ENCODE peak calls at places on chromosomes 1 and 21, in five cellular contexts. S is SK-N-SH, J is GM12878, W is GM23338, C is HCT116. Y is an unnamed sample.
A peak's percentile ranks its signal among the peaks of the same experiment; 100 is the strongest.

GRCh38 chr21:16533692-16534407 is 804.1 kb downstream of the USP25 start:
- DNase-seq in C (no peak), W (no peak), S (no peak), J (no peak), Y (no peak)

GRCh38 chr1:226690460-226690982 is 48.6 kb downstream of the ITPKB start:
- DNase-seq in J (no peak), W (no peak), C (no peak), S (peak; percentile 47), Y (no peak)

GRCh38 chr1:32392358-32392757 is 1.9 kb downstream of the BSDC1 start:
- DNase-seq in W (no peak), C (no peak), S (no peak), J (no peak), Y (no peak)

GRCh38 chr1:153374077-153374476 is 1.3 kb downstream of the S100A12 start:
- DNase-seq in W (no peak), J (no peak), S (no peak), C (no peak), Y (no peak)

GRCh38 chr1:76870037-76870436 is 2.8 kb downstream of the ST6GALNAC5 start:
- DNase-seq in W (no peak), C (no peak), J (no peak), S (no peak), Y (no peak)

GRCh38 chr1:79773385-79773784 is 766.9 kb upstream of the ADGRL4 start:
- DNase-seq in S (no peak), W (no peak), C (no peak), J (no peak), Y (no peak)

GRCh38 chr1:37479255-37480124 is 5.1 kb downstream of the ZC3H12A start:
- DNase-seq in S (peak; percentile 32), J (peak; percentile 65), W (no peak), C (peak; percentile 67), Y (no peak)

GRCh38 chr1:102853701-102854187 is 254.6 kb downstream of the COL11A1 start:
- DNase-seq in C (no peak), W (no peak), S (no peak), J (no peak), Y (no peak)

GRCh38 chr1:153397924-153398651 is 7.2 kb upstream of the S100A8 start:
- DNase-seq in W (no peak), C (no peak), S (no peak), J (no peak), Y (no peak)

GRCh38 chr1:41915786-41916571 is 2.7 kb downstream of the HIVEP3 start:
- DNase-seq in W (no peak), C (no peak), S (no peak), J (no peak), Y (no peak)

GRCh38 chr1:43688594-43689000 is 18.7 kb upstream of the ST3GAL3 start:
- DNase-seq in S (no peak), C (no peak), J (no peak), W (no peak), Y (no peak)

GRCh38 chr1:59128784-59129227 is 168.1 kb upstream of the FGGY start:
- DNase-seq in S (no peak), C (no peak), W (peak; percentile 54), J (no peak), Y (no peak)

GRCh38 chr1:40709100-40709801 is 17.7 kb downstream of the NFYC start:
- DNase-seq in S (peak; percentile 77), C (peak; percentile 92), J (peak; percentile 96), W (peak; percentile 98), Y (no peak)

GRCh38 chr1:59142663-59143487 is 154.0 kb upstream of the FGGY start:
- DNase-seq in W (peak; percentile 40), J (no peak), C (peak; percentile 53), S (no peak), Y (peak; percentile 78)

GRCh38 chr1:206915085-206915735 is 6.5 kb downstream of the FCMR start:
- DNase-seq in J (no peak), S (no peak), C (no peak), W (no peak), Y (no peak)

DNA sequence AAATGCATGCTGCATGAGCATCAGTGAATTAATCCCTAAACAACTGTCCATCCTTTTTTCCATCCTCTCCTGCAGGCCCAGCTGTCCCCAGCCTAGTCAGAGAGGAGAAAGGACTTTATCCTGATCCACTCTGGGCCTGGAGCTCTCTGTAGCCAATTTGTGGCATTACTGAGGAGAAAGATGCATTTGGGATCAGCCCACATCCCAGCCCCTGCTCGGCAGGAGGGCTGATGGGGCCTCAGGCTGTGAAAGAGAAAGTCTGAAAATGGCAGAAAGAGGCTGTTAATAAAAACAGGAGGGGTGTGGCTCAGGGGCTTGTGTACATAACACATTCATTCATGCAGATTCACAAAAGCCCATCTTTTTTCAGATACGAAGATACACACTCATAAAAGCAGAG is 37.4 kb upstream of the ATP2B4 start:
- DNase-seq in S (peak; percentile 43), C (no peak), W (no peak), J (no peak), Y (no peak)
- H3K27ac ChIP-seq in S (no peak overlapping the region), C (no peak overlapping the region), W (no peak overlapping the region), J (no peak overlapping the region), Y (no peak overlapping the region)

GRCh38 chr1:19412654-19413053 is 72.7 kb downstream of the CAPZB start:
- DNase-seq in W (no peak), J (no peak), C (no peak), S (no peak), Y (no peak)
- H3K4me1 ChIP-seq in W (peaks cover 4% of the 10 kb centered on the region), J (peaks cover 16% of the 10 kb centered on the region), C (no peaks in the 10 kb centered on the region), S (peaks cover 42% of the 10 kb centered on the region), Y (peaks cover 39% of the 10 kb centered on the region)

DNA sequence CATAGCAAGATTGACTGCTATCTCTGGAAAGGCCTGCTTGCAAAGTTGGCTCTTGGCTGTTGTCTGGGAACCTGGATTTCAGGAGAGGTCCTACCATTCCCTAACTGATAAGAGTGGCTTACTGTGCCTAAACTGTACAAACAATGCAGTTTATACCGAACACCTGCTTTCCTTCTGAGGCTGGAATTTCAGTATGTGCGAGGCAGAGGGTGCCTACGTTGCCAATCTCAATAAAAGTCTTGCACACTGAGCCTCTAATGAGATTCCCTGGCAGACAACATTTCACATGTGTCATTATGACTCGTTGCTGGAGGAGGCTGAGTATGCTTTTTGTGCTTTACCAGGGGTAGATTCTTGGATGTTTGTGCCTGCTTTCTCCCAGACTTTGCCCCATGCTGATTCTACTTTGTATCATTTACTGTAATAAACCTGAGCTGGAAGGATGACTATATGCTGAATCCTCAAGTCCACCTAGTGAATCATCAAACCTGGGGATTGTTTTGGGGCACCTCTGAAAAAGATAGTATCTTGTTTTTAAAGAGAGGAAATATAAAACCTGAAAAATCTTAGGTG is 58.9 kb upstream of the GNG4 start:
- DNase-seq in J (no peak), S (no peak), W (no peak), C (peak; percentile 79), Y (peak; percentile 89)
- TF ChIP-seq REST in J (no peak), S (no peak), W (no peak), C (no peak), Y (no peak)

GRCh38 chr1:165129568-165130164 is 226.8 kb downstream of the LMX1A start:
- DNase-seq in C (peak; percentile 51), W (peak; percentile 94), J (no peak), S (peak; percentile 41), Y (no peak)
- H3K27ac ChIP-seq in C (no peak overlapping the region), W (no peak overlapping the region), J (no peak overlapping the region), S (no peak overlapping the region), Y (no peak overlapping the region)

GRCh38 chr1:212638419-212639151 is 30.0 kb downstream of the ATF3 start:
- DNase-seq in C (no peak), S (peak; percentile 41), W (no peak), J (no peak), Y (no peak)
- H3K4me1 ChIP-seq in C (peaks cover 2% of the 10 kb centered on the region), S (peaks cover 43% of the 10 kb centered on the region), W (peaks cover 8% of the 10 kb centered on the region), J (peaks cover 30% of the 10 kb centered on the region), Y (no peaks in the 10 kb centered on the region)

GRCh38 chr1:240803151-240803550 is 191.2 kb upstream of the GREM2 start:
- DNase-seq in C (no peak), J (no peak), W (no peak), S (no peak), Y (peak; percentile 33)
- TF ChIP-seq REST in C (no peak), J (no peak), W (no peak), S (no peak), Y (no peak)

GRCh38 chr1:39623053-39623452 is 16.4 kb downstream of the HEYL start:
- DNase-seq in W (no peak), S (peak; percentile 45), J (no peak), C (no peak), Y (no peak)
- H3K27ac ChIP-seq in W (no peak overlapping the region), S (no peak overlapping the region), J (no peak overlapping the region), C (no peak overlapping the region), Y (no peak overlapping the region)

Y was measured in Panc1.